ENCODE peak calls at places on chromosomes 3 and 15, in eight cellular contexts. A, S, F, Y, R, U, E and G are unnamed samples.

GRCh38 chr3:86702381-86702958 is 288.5 kb downstream of the VGLL3 start:
- DNase-seq in A (no peak), S (no peak), F (no peak), Y (no peak), R (no peak), U (no peak), E (no peak), G (no peak)

GRCh38 chr3:112046599-112046998 is 12.1 kb downstream of the TMPRSS7 start:
- DNase-seq in A (no peak), S (no peak), F (no peak), Y (no peak), R (no peak), U (no peak), E (no peak), G (no peak)

GRCh38 chr3:58487140-58487886 is 4.6 kb upstream of the KCTD6 start:
- DNase-seq in A (peak; percentile 24), S (peak; percentile 69), F (no peak), Y (no peak), R (no peak), U (no peak), E (no peak), G (no peak)

GRCh38 chr3:162141232-162141631 is 644.6 kb downstream of the OTOL1 start:
- DNase-seq in A (no peak), S (no peak), F (no peak), Y (no peak), R (no peak), U (no peak), E (no peak), G (no peak)

GRCh38 chr3:143430582-143430981 is 311.0 kb downstream of the CHST2 start:
- DNase-seq in A (no peak), S (no peak), F (no peak), Y (no peak), R (no peak), U (no peak), E (no peak), G (no peak)

GRCh38 chr15:91882858-91883586 is 29.5 kb downstream of the SLCO3A1 start:
- DNase-seq in A (peak; percentile 54), S (peak; percentile 77), F (no peak), Y (no peak), R (no peak), U (no peak), E (peak; percentile 22), G (no peak)

GRCh38 chr3:25589783-25590258 is 74.9 kb downstream of the TOP2B start:
- DNase-seq in A (no peak), S (no peak), F (no peak), Y (no peak), R (no peak), U (no peak), E (no peak), G (no peak)

GRCh38 chr15:72925661-72926060 is 126.6 kb upstream of the NEO1 start:
- DNase-seq in A (no peak), S (no peak), F (no peak), Y (no peak), R (no peak), U (no peak), E (no peak), G (no peak)

GRCh38 chr3:15327941-15328340 is 4.4 kb downstream of the SH3BP5 start:
- DNase-seq in A (no peak), S (no peak), F (peak; percentile 75), Y (peak; percentile 88), R (peak; percentile 96), U (no peak), E (no peak), G (no peak)

GRCh38 chr15:99447497-99448371 is 118.0 kb upstream of the MEF2A start:
- DNase-seq in A (no peak), S (no peak), F (peak; percentile 33), Y (no peak), R (no peak), U (no peak), E (no peak), G (no peak)

GRCh38 chr3:57784089-57784735 is 28.1 kb downstream of the SLMAP start:
- DNase-seq in A (no peak), S (no peak), F (no peak), Y (no peak), R (no peak), U (no peak), E (no peak), G (no peak)

GRCh38 chr3:42043116-42043796 is 47.9 kb upstream of the TRAK1 start:
- DNase-seq in A (no peak), S (no peak), F (peak; percentile 36), Y (peak; percentile 39), R (peak; percentile 97), U (no peak), E (no peak), G (peak; percentile 34)